ENCODE peak calls at places on chromosomes 11 and 22, in four cellular contexts. U is mucosa of gallbladder; G is cardiac fibroblast; N is activated naive CD8-positive, alpha-beta T cell treated with anti-CD3 and anti-CD28 coated beads, Interleukin-2, amount 50 U/mL, for 16 hours. S is an unnamed sample.

GRCh38 chr22:21972293-21972779 is 10.3 kb downstream of the TOP3B start:
- DNase-seq in U (peak), N (peak), G (peak), S (peak)

GRCh38 chr11:33700425-33701271 is at the start of gene C11orf91:
- DNase-seq in N (peak), G (peak), U (peak), S (peak)

GRCh38 chr11:100151944-100152343 is 535.1 kb upstream of the ARHGAP42 start:
- DNase-seq in G (no peak), U (no peak), N (no peak), S (peak)

GRCh38 chr22:19629720-19630419 is 84.4 kb upstream of the SEPTIN5 start:
- DNase-seq in N (peak), U (peak), G (peak), S (peak)

GRCh38 chr11:105719073-105719846 is 109.4 kb downstream of the GRIA4 start:
- DNase-seq in N (no peak), U (no peak), G (peak), S (peak)

GRCh38 chr11:65593518-65594414 is 1.8 kb downstream of the KCNK7 start:
- DNase-seq in U (no peak), G (peak), N (no peak), S (peak)

GRCh38 chr22:19522190-19522880 is 1.9 kb downstream of the CLDN5 start:
- DNase-seq in G (no peak), N (no peak), U (no peak), S (no peak)

GRCh38 chr11:2265396-2265795 is 5.0 kb downstream of the ASCL2 start:
- DNase-seq in U (peak), G (no peak), N (no peak), S (no peak)

GRCh38 chr11:130909650-130910049 is 6.6 kb downstream of the SNX19 start:
- DNase-seq in G (peak), U (no peak), N (no peak), S (no peak)

GRCh38 chr22:23557036-23557435 is 23.1 kb downstream of the IGLL1 start:
- DNase-seq in G (no peak), U (no peak), N (no peak), S (no peak)

GRCh38 chr22:23215294-23216204 is 35.2 kb downstream of the BCR start:
- DNase-seq in N (no peak), G (no peak), U (no peak), S (no peak)

GRCh38 chr11:78691215-78691614 is 116.6 kb upstream of the NARS2 start:
- DNase-seq in N (no peak), U (no peak), G (peak), S (no peak)

GRCh38 chr11:94325681-94326080 is 21.3 kb downstream of the IZUMO1R start:
- DNase-seq in U (no peak), N (no peak), G (peak), S (peak)

S was measured in SJCRH30.